ENCODE peak calls at places on chromosome 10, in ten cellular contexts. Y is pancreas; M is OCI-LY7; X is cardiac muscle cell; Q is psoas muscle; E is A549; V is CD8-positive, alpha-beta memory T cell; P is CD8-positive, alpha-beta T cell; T is epithelial cell of prostate; U is tibial nerve. N is an unnamed sample.

GRCh38 chr10:98337484-98337883 is 69.5 kb upstream of the LOXL4 start:
- DNase-seq in Y (no peak), M (no peak), X (no peak), Q (no peak), E (no peak), V (no peak), P (no peak), T (no peak), U (no peak), N (no peak)

GRCh38 chr10:46547881-46548780 is 8.3 kb downstream of the GPRIN2 start:
- DNase-seq in Y (peak), M (no peak), X (no peak), Q (peak), E (peak), V (no peak), P (no peak), T (no peak), U (no peak), N (peak)

GRCh38 chr10:69394020-69394419 is 22.7 kb downstream of the TACR2 start:
- DNase-seq in Y (no peak), M (no peak), X (no peak), Q (no peak), E (no peak), V (no peak), P (no peak), T (no peak), U (no peak), N (no peak)

GRCh38 chr10:14240253-14241189 is 90.2 kb downstream of the FRMD4A start:
- DNase-seq in Y (no peak), M (no peak), X (no peak), Q (no peak), E (no peak), V (no peak), P (no peak), T (no peak), U (no peak), N (no peak)

GRCh38 chr10:131201741-131202515 is 109.6 kb downstream of the TCERG1L start:
- DNase-seq in Y (no peak), M (no peak), X (no peak), Q (peak), E (no peak), V (no peak), P (no peak), T (no peak), U (no peak), N (no peak)

GRCh38 chr10:7559447-7559846 is 107.3 kb downstream of the ITIH5 start:
- DNase-seq in Y (no peak), M (no peak), X (no peak), Q (no peak), E (no peak), V (no peak), P (no peak), T (no peak), U (no peak), N (no peak)

GRCh38 chr10:84140036-84140379 is 699 bp downstream of the GHITM start:
- DNase-seq in Y (no peak), M (peak), X (peak), Q (peak), E (no peak), V (no peak), P (no peak), T (no peak), U (peak), N (no peak)

GRCh38 chr10:71868192-71868697 is 17.2 kb upstream of the PSAP start:
- DNase-seq in Y (no peak), M (peak), X (no peak), Q (peak), E (peak), V (no peak), P (no peak), T (peak), U (peak), N (peak)

GRCh38 chr10:92569071-92569470 is 4.8 kb downstream of the IDE start:
- DNase-seq in Y (no peak), M (no peak), X (no peak), Q (no peak), E (no peak), V (no peak), P (no peak), T (no peak), U (no peak), N (no peak)

GRCh38 chr10:21315321-21316220 is 209.9 kb downstream of the SKIDA1 start:
- DNase-seq in Y (peak), M (no peak), X (peak), Q (peak), E (peak), V (no peak), P (no peak), T (peak), U (peak), N (peak)

GRCh38 chr10:124669141-124669823 is 74.9 kb downstream of the FAM53B start:
- DNase-seq in Y (no peak), M (no peak), X (no peak), Q (no peak), E (no peak), V (no peak), P (no peak), T (no peak), U (no peak), N (no peak)

GRCh38 chr10:124671486-124672075 is 72.6 kb downstream of the FAM53B start:
- DNase-seq in Y (no peak), M (no peak), X (no peak), Q (peak), E (peak), V (no peak), P (no peak), T (no peak), U (peak), N (no peak)

GRCh38 chr10:124668517-124669051 is 75.6 kb downstream of the FAM53B start:
- DNase-seq in Y (no peak), M (no peak), X (no peak), Q (no peak), E (no peak), V (no peak), P (no peak), T (no peak), U (no peak), N (no peak)

GRCh38 chr10:124670849-124671248 is 73.3 kb downstream of the FAM53B start:
- DNase-seq in Y (no peak), M (no peak), X (no peak), Q (no peak), E (no peak), V (peak), P (no peak), T (no peak), U (no peak), N (no peak)

DNA sequence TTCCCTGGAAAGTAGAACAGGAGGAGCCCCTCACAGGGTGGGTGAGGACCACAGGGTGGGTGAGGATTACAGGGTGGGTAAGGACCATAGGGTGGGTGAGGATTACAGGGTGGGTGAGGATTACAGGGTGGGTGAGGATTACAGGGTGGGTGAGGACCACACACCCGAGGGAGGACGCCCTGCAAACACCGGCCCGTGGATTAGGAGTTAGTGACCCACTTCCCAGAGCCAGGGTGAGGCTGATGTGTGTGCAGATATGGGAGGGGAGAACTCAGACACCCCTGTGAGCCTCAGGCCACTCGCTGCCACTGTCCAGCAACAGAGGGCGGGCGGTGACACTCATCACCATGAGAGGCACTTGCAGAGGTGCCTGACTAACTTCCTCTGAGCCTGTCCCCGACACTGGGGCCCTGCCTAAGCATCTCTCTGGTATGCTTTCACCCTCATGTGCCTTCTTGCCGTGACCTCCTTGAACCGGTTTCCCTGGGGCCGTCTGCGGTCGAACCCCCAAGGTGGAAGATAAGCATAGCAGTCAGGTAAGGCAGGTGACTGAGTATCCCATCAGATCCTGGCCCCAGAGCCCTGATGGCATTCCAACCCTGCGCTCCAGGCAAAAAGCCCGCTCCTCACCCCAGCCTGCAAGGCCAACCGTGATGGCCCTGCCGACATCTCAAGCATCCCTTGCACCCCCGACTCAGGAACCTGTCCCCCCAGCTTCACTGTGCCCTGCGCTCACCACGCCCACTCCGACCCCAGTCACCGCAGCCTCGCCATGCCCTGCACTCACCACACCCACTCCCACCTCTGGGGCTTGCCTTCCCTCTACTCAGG is 74.1 kb downstream of the FAM53B start:
- DNase-seq in Y (no peak), M (no peak), X (peak), Q (no peak), E (no peak), V (no peak), P (no peak), T (no peak), U (no peak), N (no peak)
- H3K27ac ChIP-seq in Y (no peak), M (no peak), X (no peak), Q (peak), E (no peak), V (no peak), P (no peak), T (no peak), U (peak), N (no peak)

GRCh38 chr10:101385866-101386658 is 32.1 kb downstream of the BTRC start:
- DNase-seq in Y (no peak), M (no peak), X (peak), Q (no peak), E (no peak), V (no peak), P (no peak), T (no peak), U (no peak), N (no peak)

GRCh38 chr10:101389986-101390531 is 36.1 kb downstream of the BTRC start:
- DNase-seq in Y (no peak), M (no peak), X (no peak), Q (no peak), E (no peak), V (no peak), P (no peak), T (no peak), U (no peak), N (no peak)

GRCh38 chr10:101388671-101389276 is 34.8 kb downstream of the BTRC start:
- DNase-seq in Y (no peak), M (no peak), X (no peak), Q (no peak), E (no peak), V (no peak), P (no peak), T (no peak), U (no peak), N (no peak)

DNA sequence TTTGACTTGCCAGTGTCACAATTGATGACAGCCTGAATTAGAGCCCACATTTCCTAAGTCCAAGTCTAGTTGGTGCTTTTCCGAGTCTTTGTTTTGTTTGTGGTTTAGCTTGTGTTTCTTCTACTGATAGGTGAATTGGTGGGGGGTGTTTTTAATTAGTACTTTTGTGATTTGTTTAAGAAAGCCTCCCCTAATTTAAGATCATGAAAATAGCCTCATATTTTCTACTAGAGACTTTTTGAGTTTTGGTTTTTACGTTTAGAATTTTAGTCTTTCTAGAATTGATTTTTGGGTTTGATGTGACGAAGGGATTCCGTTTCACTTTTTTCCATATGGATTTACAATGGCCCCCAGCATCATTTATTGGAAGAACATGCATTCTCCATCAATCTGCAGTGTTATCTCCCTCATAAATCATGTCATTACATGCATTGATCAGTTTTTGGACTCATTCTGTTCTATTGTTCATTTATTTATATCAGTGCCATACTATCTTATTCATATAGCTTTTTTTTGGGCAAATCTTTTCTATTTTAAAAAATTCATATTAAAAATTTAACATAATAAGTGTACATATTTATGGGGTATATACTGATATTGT is 32.8 kb downstream of the BTRC start:
- DNase-seq in Y (no peak), M (no peak), X (no peak), Q (no peak), E (no peak), V (no peak), P (no peak), T (no peak), U (no peak), N (no peak)
- H3K27ac ChIP-seq in Y (no peak), M (no peak), X (peak), Q (no peak), E (no peak), V (no peak), P (no peak), T (no peak), U (no peak), N (no peak)

GRCh38 chr10:33307835-33308234 is 26.6 kb downstream of the NRP1 start:
- DNase-seq in Y (no peak), M (no peak), X (no peak), Q (no peak), E (no peak), V (no peak), P (no peak), T (no peak), U (no peak), N (no peak)
- H3K27ac ChIP-seq in Y (no peak), M (no peak), X (no peak), Q (no peak), E (no peak), V (no peak), P (no peak), T (no peak), U (no peak), N (no peak)

GRCh38 chr10:3486346-3487065 is 298.5 kb downstream of the KLF6 start:
- DNase-seq in Y (peak), M (no peak), X (no peak), Q (no peak), E (peak), V (no peak), P (no peak), T (peak), U (no peak), N (no peak)

GRCh38 chr10:3482200-3482993 is 302.6 kb downstream of the KLF6 start:
- DNase-seq in Y (peak), M (peak), X (peak), Q (peak), E (no peak), V (no peak), P (no peak), T (peak), U (peak), N (peak)

GRCh38 chr10:3485287-3485686 is 299.7 kb downstream of the KLF6 start:
- DNase-seq in Y (no peak), M (peak), X (no peak), Q (no peak), E (no peak), V (no peak), P (no peak), T (no peak), U (no peak), N (no peak)

GRCh38 chr10:3487228-3487627 is 297.8 kb downstream of the KLF6 start:
- DNase-seq in Y (no peak), M (no peak), X (no peak), Q (no peak), E (no peak), V (no peak), P (no peak), T (no peak), U (no peak), N (no peak)

DNA sequence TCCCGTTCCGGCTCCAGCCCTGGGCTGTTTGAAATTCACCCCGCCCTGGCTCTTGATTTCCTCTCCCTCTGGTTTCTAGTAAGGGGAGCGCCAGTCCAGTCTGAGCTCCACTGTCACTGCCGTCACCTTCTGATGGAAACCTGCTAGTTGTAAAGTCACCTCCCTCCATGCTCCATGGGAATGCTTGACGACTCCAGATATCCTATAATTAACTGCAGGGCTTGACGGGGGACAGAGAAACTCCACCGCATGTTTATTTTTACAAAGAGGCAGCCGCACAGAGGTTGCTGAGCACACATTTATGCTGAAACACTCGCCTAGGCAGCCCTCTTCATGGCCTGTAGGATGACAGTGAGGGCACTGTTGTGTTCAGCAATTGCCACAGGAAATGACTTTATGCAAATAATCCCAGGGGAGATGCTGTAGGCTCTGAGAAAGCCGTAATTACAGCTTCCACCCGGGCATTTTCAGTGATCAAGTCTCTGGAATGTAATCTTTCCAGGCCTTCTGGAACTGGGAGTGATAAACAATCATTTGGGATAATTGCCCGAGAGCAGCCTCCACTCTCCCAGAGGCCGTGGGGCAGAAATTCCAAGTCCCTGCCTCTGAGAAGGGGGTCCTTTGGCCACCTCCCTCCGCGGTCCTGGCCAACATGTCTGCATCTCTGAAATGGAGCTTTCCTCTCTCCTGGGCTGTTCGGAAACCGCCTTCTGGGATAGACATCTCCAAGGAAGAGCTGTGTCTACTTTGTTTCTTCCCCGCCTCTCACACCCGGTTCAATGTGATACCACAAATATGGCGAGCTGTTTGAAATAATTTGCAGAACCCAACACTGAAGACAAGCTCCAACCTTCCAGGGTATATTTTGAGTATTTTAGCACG is 300.5 kb downstream of the KLF6 start:
- DNase-seq in Y (no peak), M (peak), X (peak), Q (peak), E (no peak), V (no peak), P (no peak), T (no peak), U (no peak), N (no peak)
- H3K27ac ChIP-seq in Y (no peak), M (peak), X (peak), Q (no peak), E (peak), V (no peak), P (no peak), T (no peak), U (no peak), N (no peak)

GRCh38 chr10:124622866-124623536 is 121.2 kb downstream of the FAM53B start:
- DNase-seq in Y (no peak), M (no peak), X (no peak), Q (no peak), E (no peak), V (no peak), P (no peak), T (no peak), U (no peak), N (no peak)
- H3K27ac ChIP-seq in Y (no peak), M (no peak), X (peak), Q (peak), E (no peak), V (no peak), P (no peak), T (no peak), U (peak), N (no peak)

GRCh38 chr10:78597791-78598555 is 470.8 kb upstream of the ZMIZ1 start:
- DNase-seq in Y (no peak), M (no peak), X (no peak), Q (no peak), E (no peak), V (no peak), P (no peak), T (no peak), U (no peak), N (no peak)
- H3K27ac ChIP-seq in Y (no peak), M (no peak), X (no peak), Q (no peak), E (no peak), V (no peak), P (no peak), T (no peak), U (no peak), N (no peak)

DNA sequence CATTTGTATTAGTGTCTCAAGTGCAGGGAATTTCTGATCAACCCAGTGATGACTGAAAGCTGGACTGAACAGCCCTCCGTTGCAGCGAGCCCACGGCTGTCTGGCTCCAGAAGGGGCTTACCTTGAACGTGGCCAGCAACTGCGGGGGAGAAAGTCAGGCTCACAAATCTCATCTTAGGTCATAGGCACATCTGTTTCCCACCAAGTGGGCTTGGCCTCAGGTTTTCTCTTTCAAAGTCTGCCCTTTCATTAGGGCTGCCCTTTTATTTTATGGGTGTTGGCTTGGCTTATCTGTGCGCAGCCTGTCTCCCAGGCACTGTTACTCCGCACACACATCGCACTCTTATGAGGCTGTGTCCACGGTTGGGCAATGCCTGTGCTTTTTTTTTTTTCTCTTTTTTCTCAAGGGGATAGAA is 178.0 kb downstream of the JCAD start:
- DNase-seq in Y (no peak), M (no peak), X (no peak), Q (peak), E (no peak), V (no peak), P (no peak), T (no peak), U (peak), N (peak)
- H3K27ac ChIP-seq in Y (no peak), M (no peak), X (no peak), Q (no peak), E (no peak), V (no peak), P (no peak), T (no peak), U (no peak), N (peak)

GRCh38 chr10:3195286-3195685 is 22.7 kb upstream of the PITRM1 start:
- DNase-seq in Y (no peak), M (no peak), X (no peak), Q (no peak), E (no peak), V (no peak), P (no peak), T (no peak), U (no peak), N (no peak)

GRCh38 chr10:3195706-3196105 is 23.1 kb upstream of the PITRM1 start:
- DNase-seq in Y (no peak), M (no peak), X (no peak), Q (no peak), E (no peak), V (no peak), P (no peak), T (no peak), U (no peak), N (no peak)

GRCh38 chr10:3197354-3198003 is 24.9 kb upstream of the PITRM1 start:
- DNase-seq in Y (peak), M (peak), X (peak), Q (peak), E (peak), V (peak), P (peak), T (peak), U (peak), N (peak)

GRCh38 chr10:3196482-3196881 is 23.9 kb upstream of the PITRM1 start:
- DNase-seq in Y (no peak), M (no peak), X (no peak), Q (no peak), E (no peak), V (no peak), P (no peak), T (no peak), U (no peak), N (no peak)

DNA sequence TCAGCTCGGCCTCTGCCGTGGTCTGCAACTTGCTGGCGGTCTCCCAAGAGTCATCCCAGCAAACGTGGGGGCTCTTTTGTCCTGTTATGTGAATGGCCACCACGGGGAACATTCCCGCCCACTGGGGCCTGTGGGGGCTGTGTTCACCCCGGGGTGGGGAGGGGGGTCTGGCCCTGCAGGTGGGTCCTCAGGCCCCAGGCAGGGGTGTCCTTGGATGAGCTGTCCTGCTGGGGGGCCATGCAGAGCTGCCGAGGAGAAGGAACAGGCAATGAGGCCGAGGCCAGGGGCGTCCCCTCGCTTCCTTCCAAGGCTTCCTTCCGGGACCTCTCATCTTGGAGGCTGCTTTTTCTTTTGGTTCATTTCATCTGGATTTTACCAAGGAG is 24.4 kb upstream of the PITRM1 start:
- DNase-seq in Y (no peak), M (no peak), X (no peak), Q (no peak), E (no peak), V (no peak), P (no peak), T (no peak), U (no peak), N (no peak)
- H3K27ac ChIP-seq in Y (no peak), M (no peak), X (no peak), Q (no peak), E (peak), V (no peak), P (no peak), T (no peak), U (no peak), N (no peak)